ENCODE peak calls at places on chromosomes 12 and 14, in five cellular contexts. P is GM12892, N is HCT116, B is Panc1, R is H1. E is an unnamed sample.

GRCh38 chr14:50312734-50313054 is 570 bp downstream of the DMAC2L start:
- DNase-seq in P (no peak), N (no peak), B (no peak), R (no peak), E (no peak)

GRCh38 chr14:81450100-81450531 is 50.0 kb upstream of the STON2 start:
- DNase-seq in P (no peak), N (no peak), B (no peak), R (peak), E (no peak)

GRCh38 chr12:14854586-14855163 is 11.3 kb upstream of the ART4 start:
- DNase-seq in P (no peak), N (no peak), B (no peak), R (no peak), E (no peak)

GRCh38 chr12:131620520-131620919 is 90.4 kb upstream of the SFSWAP start:
- DNase-seq in P (no peak), N (no peak), B (no peak), R (no peak), E (no peak)

GRCh38 chr14:97401714-97402113 is 604.5 kb downstream of the VRK1 start:
- DNase-seq in P (no peak), N (no peak), B (no peak), R (no peak), E (no peak)

GRCh38 chr14:49766839-49767238 is 1.1 kb upstream of the KLHDC2 start:
- DNase-seq in P (no peak), N (no peak), B (no peak), R (no peak), E (no peak)

GRCh38 chr12:53940448-53941014 is 1.9 kb downstream of the HOXC13 start:
- DNase-seq in P (no peak), N (no peak), B (no peak), R (no peak), E (no peak)

GRCh38 chr12:93857279-93857894 is 180.2 kb downstream of the CRADD start:
- DNase-seq in P (no peak), N (no peak), B (no peak), R (no peak), E (no peak)

GRCh38 chr14:104685216-104685997 is 4.0 kb upstream of the INF2 start:
- DNase-seq in P (no peak), N (no peak), B (no peak), R (no peak), E (no peak)

GRCh38 chr14:29442720-29443119 is 484.9 kb downstream of the PRKD1 start:
- DNase-seq in P (no peak), N (no peak), B (no peak), R (no peak), E (no peak)

GRCh38 chr12:68350753-68351152 is 18.6 kb upstream of the MDM1 start:
- DNase-seq in P (no peak), N (no peak), B (no peak), R (no peak), E (no peak)

GRCh38 chr12:7787574-7788315 is 1.5 kb upstream of the NANOG start:
- DNase-seq in P (no peak), N (no peak), B (no peak), R (peak), E (no peak)

GRCh38 chr12:104958946-104959841 is 1.1 kb upstream of the SLC41A2 start:
- DNase-seq in P (no peak), N (no peak), B (no peak), R (no peak), E (no peak)

DNA sequence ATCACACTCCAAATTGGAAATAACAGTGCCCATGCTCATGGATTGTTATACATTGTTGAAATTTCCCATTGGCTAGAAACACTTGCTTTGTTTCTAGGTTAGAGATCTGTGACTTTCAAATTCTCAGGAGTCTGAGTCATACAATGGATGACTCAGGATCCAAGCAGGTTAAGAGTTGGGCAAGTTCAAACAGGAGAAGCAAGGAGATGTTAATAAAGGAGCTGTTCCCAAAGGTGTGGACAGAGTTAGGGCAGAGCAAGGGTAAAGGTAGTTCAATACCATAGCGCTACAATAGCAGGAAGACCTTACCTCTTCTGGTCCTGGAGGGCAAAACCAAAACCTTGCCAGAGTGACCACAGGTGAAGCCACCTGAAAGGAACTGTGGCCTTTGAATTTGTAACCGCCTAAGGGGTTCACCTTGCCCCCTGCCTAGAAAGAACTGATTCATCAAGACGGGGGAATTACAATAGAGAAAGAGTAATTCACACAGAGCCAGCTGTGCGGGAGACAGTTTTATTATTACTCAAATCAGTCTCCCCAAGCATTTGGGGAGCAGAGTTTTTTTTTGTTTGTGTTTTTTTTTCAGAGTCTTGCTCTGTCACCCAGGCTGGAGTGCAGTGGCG is 4.2 kb upstream of the AMN1 start:
- DNase-seq in P (no peak), N (peak), B (peak), R (no peak), E (no peak)
- TF ChIP-seq POLR2AphosphoS5 in P (no peak), N (peak), B (no peak), R (peak), E (peak)

DNA sequence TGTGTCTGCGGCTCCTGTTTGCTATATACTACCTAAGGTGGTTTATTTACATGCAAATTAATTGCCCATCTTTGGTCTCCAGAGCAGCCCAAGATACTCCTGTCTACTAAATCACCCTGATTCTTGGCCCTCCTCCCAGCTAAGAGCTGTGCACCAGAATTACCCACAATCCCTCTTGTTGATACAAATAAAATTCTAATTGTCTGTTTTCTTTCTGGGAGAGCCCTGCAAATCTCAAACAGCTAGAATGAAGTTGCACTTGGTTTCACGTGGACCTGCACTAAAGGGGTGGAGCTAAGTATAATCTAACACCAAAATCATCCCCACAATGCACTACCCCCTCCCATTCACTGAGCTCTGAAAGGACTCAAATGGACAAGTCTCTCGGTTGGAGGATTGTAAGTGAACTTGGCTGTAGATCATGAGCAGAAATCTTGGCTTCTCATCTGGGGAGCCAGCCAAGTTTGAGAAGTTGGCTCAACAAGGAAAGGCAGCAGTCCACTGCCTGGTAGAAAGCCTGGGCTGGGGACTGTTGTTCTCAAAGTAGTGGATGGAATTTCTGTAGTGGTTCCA is 6.6 kb downstream of the MAX start:
- DNase-seq in P (no peak), N (no peak), B (no peak), R (no peak), E (peak)
- TF ChIP-seq POLR2AphosphoS5 in P (no peak), N (no peak), B (no peak), R (no peak), E (peak)

GRCh38 chr14:21527320-21527679 is 1.2 kb upstream of the SALL2 start:
- DNase-seq in P (no peak), N (no peak), B (no peak), R (no peak), E (no peak)

GRCh38 chr14:21525995-21526671 is at the start of gene SALL2:
- DNase-seq in P (peak), N (no peak), B (no peak), R (peak), E (peak)

GRCh38 chr14:21528381-21529348 is 2.5 kb upstream of the SALL2 start:
- DNase-seq in P (no peak), N (no peak), B (no peak), R (no peak), E (no peak)

GRCh38 chr14:21525571-21525970 is 575 bp downstream of the SALL2 start:
- DNase-seq in P (no peak), N (no peak), B (no peak), R (no peak), E (no peak)

GRCh38 chr14:21526672-21527319 is 650 bp upstream of the SALL2 start:
- DNase-seq in P (no peak), N (no peak), B (no peak), R (peak), E (no peak)
- TF ChIP-seq POLR2AphosphoS5 in P (no peak), N (no peak), B (no peak), R (peak), E (no peak)

GRCh38 chr12:56749853-56750252 is 2.3 kb downstream of the PRIM1 start:
- DNase-seq in P (no peak), N (no peak), B (no peak), R (no peak), E (no peak)

GRCh38 chr12:56753566-56753965 is 1.4 kb upstream of the PRIM1 start:
- DNase-seq in P (no peak), N (no peak), B (no peak), R (no peak), E (no peak)

GRCh38 chr12:56749364-56749763 is 2.8 kb downstream of the PRIM1 start:
- DNase-seq in P (no peak), N (no peak), B (no peak), R (no peak), E (no peak)

DNA sequence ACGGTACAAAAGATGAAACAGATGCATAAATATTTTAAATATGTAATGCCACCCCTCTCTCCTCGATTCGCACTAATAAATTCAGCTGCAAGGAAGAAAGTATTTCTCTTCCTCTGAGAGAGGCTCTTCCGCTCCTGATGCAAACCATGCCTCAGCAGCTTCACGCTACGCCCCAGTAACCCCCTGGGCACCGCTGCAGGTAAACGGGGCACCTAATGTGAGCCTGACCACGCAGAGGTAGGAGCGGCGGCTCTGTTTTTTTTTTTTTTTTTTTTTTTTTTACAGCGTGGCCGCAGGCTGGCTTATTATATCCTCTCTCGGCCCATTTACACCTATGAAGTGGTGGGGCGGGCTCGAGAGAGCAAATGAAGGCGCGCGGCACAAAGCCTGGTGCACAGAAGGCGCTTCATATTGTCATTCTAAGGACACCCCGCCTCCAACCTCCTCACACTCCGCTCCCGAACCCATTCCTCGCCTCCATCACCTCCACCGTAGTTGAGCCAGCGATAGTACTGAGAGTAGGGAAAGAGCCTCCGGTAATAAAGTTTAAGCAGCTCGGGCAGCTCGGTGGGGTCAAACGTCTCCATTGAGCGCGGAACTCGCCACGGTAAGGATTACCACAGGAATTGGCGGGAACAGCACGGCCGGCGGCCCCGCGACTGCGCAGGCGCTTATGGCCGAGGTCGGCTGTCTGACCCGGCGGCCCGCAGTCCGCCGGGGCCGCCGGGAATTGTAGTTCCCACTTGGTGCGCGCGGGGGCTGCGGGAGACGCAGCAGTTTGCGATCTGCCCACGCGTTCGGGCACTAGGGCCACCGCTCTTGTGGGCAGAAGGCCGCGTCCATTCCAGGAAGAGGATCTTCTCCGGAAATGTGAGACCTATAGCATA is at the start of gene PRIM1:
- DNase-seq in P (peak), N (peak), B (peak), R (peak), E (peak)
- TF ChIP-seq POLR2AphosphoS5 in P (peak), N (peak), B (peak), R (peak), E (peak)

DNA sequence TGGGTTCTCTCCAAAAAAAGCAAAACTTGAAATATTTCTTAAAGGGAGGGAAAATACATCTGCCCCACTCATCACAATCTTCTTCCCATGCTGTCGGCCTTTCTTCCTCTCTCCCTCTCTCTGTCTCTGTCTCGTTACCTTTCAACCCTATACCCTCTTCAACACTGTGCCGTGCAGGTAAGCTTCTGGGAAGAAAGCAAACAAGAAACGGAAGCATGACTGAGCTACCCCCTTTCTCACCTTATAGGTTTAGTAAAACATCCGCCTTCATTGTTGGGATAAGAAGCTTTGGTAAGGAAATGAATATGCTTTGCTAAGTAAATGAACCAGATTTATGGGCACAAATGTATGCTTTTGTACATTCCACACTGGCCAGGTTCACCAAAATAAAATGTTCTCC is 63.0 kb downstream of the TMEM30B start:
- DNase-seq in P (no peak), N (no peak), B (no peak), R (no peak), E (no peak)
- TF ChIP-seq POLR2AphosphoS5 in P (no peak), N (no peak), B (no peak), R (no peak), E (no peak)